ENCODE peak calls at places on chromosomes 6 and 20, in six cellular contexts. W is lower leg skin, I is HEK293T, R is endothelial cell, Q is NCI-H774, F is amniotic epithelial cell. T is an unnamed sample.

GRCh38 chr6:26520088-26520839 is 17.9 kb upstream of the HMGN4 start:
- DNase-seq in W (no peak), I (peak), R (no peak), Q (no peak), F (no peak), T (no peak)

GRCh38 chr6:11404845-11405244 is 132.7 kb upstream of the TMEM170B start:
- DNase-seq in W (no peak), I (no peak), R (no peak), Q (no peak), F (no peak), T (no peak)

GRCh38 chr6:24149836-24150235 is 23.8 kb downstream of the NRSN1 start:
- DNase-seq in W (no peak), I (no peak), R (no peak), Q (no peak), F (no peak), T (no peak)

GRCh38 chr6:158437571-158437970 is 122.3 kb upstream of the TMEM181 start:
- DNase-seq in W (no peak), I (no peak), R (no peak), Q (no peak), F (peak), T (no peak)

GRCh38 chr20:53387983-53388675 is 205.5 kb downstream of the ZNF217 start:
- DNase-seq in W (no peak), I (no peak), R (no peak), Q (no peak), F (no peak), T (no peak)

GRCh38 chr6:44254957-44255808 is 2.1 kb downstream of the SLC35B2 start:
- DNase-seq in W (no peak), I (no peak), R (no peak), Q (no peak), F (no peak), T (no peak)

GRCh38 chr20:9117548-9117947 is 48.7 kb downstream of the PLCB4 start:
- DNase-seq in W (no peak), I (no peak), R (no peak), Q (no peak), F (no peak), T (no peak)

GRCh38 chr6:102813489-102814275 is 1420.2 kb downstream of the GRIK2 start:
- DNase-seq in W (no peak), I (no peak), R (no peak), Q (no peak), F (no peak), T (no peak)

GRCh38 chr6:140897804-140898573 is 1234.7 kb upstream of the GJE1 start:
- DNase-seq in W (no peak), I (peak), R (no peak), Q (no peak), F (no peak), T (no peak)

GRCh38 chr6:121890307-121890910 is 455.0 kb downstream of the GJA1 start:
- DNase-seq in W (no peak), I (no peak), R (no peak), Q (no peak), F (no peak), T (no peak)